ENCODE peak calls at places on chromosomes 11 and 22, in four cellular contexts. One of them, this sample, is unnamed.
A peak's percentile ranks its signal among the peaks of the same experiment; 100 is the strongest.

GRCh38 chr22:37553725-37554124 is 6.6 kb upstream of the CDC42EP1 start:
- DNase-seq in cardiac fibroblast: no peak
- DNase-seq in tibial nerve: no peak
- DNase-seq in PC-9: no peak
- DNase-seq in this sample: no peak

GRCh38 chr11:91932151-91932821 is 292.3 kb upstream of the FAT3 start:
- DNase-seq in cardiac fibroblast: no peak
- DNase-seq in tibial nerve: no peak
- DNase-seq in PC-9: no peak
- DNase-seq in this sample: no peak

GRCh38 chr22:40123387-40123786 is 54.3 kb upstream of the TNRC6B start:
- DNase-seq in cardiac fibroblast: peak; percentile 10
- DNase-seq in tibial nerve: no peak
- DNase-seq in PC-9: no peak
- DNase-seq in this sample: no peak

GRCh38 chr11:126538071-126538470 is 182.6 kb downstream of the ST3GAL4 start:
- DNase-seq in cardiac fibroblast: no peak
- DNase-seq in tibial nerve: no peak
- DNase-seq in PC-9: no peak
- DNase-seq in this sample: no peak

GRCh38 chr22:21707677-21708076 is 27.9 kb downstream of the YPEL1 start:
- DNase-seq in cardiac fibroblast: no peak
- DNase-seq in tibial nerve: no peak
- DNase-seq in PC-9: no peak
- DNase-seq in this sample: no peak

GRCh38 chr11:94885133-94885532 is 88.2 kb downstream of the CWC15 start:
- DNase-seq in cardiac fibroblast: no peak
- DNase-seq in tibial nerve: no peak
- DNase-seq in PC-9: peak; percentile 20
- DNase-seq in this sample: no peak

GRCh38 chr11:69711824-69712801 is 8.3 kb upstream of the FGF19 start:
- DNase-seq in cardiac fibroblast: no peak
- DNase-seq in tibial nerve: no peak
- DNase-seq in PC-9: no peak
- DNase-seq in this sample: no peak

GRCh38 chr11:106457727-106458126 is 380.3 kb downstream of the AASDHPPT start:
- DNase-seq in cardiac fibroblast: peak; percentile 83
- DNase-seq in tibial nerve: no peak
- DNase-seq in PC-9: no peak
- DNase-seq in this sample: no peak

GRCh38 chr11:65599955-65600246 is 4.3 kb upstream of the KCNK7 start:
- DNase-seq in cardiac fibroblast: no peak
- DNase-seq in tibial nerve: no peak
- DNase-seq in PC-9: no peak
- DNase-seq in this sample: no peak

GRCh38 chr11:1475841-1476240 is 10.7 kb downstream of the MOB2 start:
- DNase-seq in cardiac fibroblast: no peak
- DNase-seq in tibial nerve: no peak
- DNase-seq in PC-9: no peak
- DNase-seq in this sample: peak; percentile 5

GRCh38 chr11:2803186-2804057 is 82.2 kb downstream of the CDKN1C start:
- DNase-seq in cardiac fibroblast: no peak
- DNase-seq in tibial nerve: peak; percentile 11
- DNase-seq in PC-9: no peak
- DNase-seq in this sample: peak; percentile 43

GRCh38 chr11:120254788-120255518 is 15.0 kb downstream of the POU2F3 start:
- DNase-seq in cardiac fibroblast: no peak
- DNase-seq in tibial nerve: no peak
- DNase-seq in PC-9: no peak
- DNase-seq in this sample: no peak

GRCh38 chr22:50508897-50509296 is 873 bp downstream of the NCAPH2 start:
- DNase-seq in cardiac fibroblast: no peak
- DNase-seq in tibial nerve: no peak
- DNase-seq in PC-9: no peak
- DNase-seq in this sample: no peak

GRCh38 chr11:10607462-10607861 is 39.0 kb upstream of the LYVE1 start:
- DNase-seq in cardiac fibroblast: no peak
- DNase-seq in tibial nerve: no peak
- DNase-seq in PC-9: no peak
- DNase-seq in this sample: no peak

GRCh38 chr11:10770626-10771254 is 19.7 kb downstream of the CTR9 start:
- DNase-seq in cardiac fibroblast: peak; percentile 66
- DNase-seq in tibial nerve: no peak
- DNase-seq in PC-9: peak; percentile 27
- DNase-seq in this sample: no peak

GRCh38 chr22:40720538-40721256 is 41.4 kb downstream of the MCHR1 start:
- DNase-seq in cardiac fibroblast: peak; percentile 17
- DNase-seq in tibial nerve: no peak
- DNase-seq in PC-9: no peak
- DNase-seq in this sample: no peak

GRCh38 chr11:8228206-8228605 is 35.5 kb downstream of the LMO1 start:
- DNase-seq in cardiac fibroblast: no peak
- DNase-seq in tibial nerve: no peak
- DNase-seq in PC-9: no peak
- DNase-seq in this sample: no peak

GRCh38 chr11:123033895-123034294 is 28.0 kb downstream of the HSPA8 start:
- DNase-seq in cardiac fibroblast: peak; percentile 57
- DNase-seq in tibial nerve: no peak
- DNase-seq in PC-9: no peak
- DNase-seq in this sample: no peak

GRCh38 chr11:65809496-65809895 is 22.6 kb downstream of the OVOL1 start:
- DNase-seq in cardiac fibroblast: no peak
- DNase-seq in tibial nerve: no peak
- DNase-seq in PC-9: no peak
- DNase-seq in this sample: no peak

GRCh38 chr22:20017622-20017958 is 967 bp upstream of the ARVCF start:
- DNase-seq in cardiac fibroblast: no peak
- DNase-seq in tibial nerve: no peak
- DNase-seq in PC-9: no peak
- DNase-seq in this sample: no peak

GRCh38 chr22:20018001-20018400 is 1.4 kb upstream of the ARVCF start:
- DNase-seq in cardiac fibroblast: no peak
- DNase-seq in tibial nerve: no peak
- DNase-seq in PC-9: no peak
- DNase-seq in this sample: no peak

GRCh38 chr22:20015187-20015625 is 1.4 kb downstream of the ARVCF start:
- DNase-seq in cardiac fibroblast: no peak
- DNase-seq in tibial nerve: no peak
- DNase-seq in PC-9: no peak
- DNase-seq in this sample: no peak

GRCh38 chr22:20015971-20016733 is 471 bp downstream of the ARVCF start:
- DNase-seq in cardiac fibroblast: no peak
- DNase-seq in tibial nerve: no peak
- DNase-seq in PC-9: no peak
- DNase-seq in this sample: no peak

DNA sequence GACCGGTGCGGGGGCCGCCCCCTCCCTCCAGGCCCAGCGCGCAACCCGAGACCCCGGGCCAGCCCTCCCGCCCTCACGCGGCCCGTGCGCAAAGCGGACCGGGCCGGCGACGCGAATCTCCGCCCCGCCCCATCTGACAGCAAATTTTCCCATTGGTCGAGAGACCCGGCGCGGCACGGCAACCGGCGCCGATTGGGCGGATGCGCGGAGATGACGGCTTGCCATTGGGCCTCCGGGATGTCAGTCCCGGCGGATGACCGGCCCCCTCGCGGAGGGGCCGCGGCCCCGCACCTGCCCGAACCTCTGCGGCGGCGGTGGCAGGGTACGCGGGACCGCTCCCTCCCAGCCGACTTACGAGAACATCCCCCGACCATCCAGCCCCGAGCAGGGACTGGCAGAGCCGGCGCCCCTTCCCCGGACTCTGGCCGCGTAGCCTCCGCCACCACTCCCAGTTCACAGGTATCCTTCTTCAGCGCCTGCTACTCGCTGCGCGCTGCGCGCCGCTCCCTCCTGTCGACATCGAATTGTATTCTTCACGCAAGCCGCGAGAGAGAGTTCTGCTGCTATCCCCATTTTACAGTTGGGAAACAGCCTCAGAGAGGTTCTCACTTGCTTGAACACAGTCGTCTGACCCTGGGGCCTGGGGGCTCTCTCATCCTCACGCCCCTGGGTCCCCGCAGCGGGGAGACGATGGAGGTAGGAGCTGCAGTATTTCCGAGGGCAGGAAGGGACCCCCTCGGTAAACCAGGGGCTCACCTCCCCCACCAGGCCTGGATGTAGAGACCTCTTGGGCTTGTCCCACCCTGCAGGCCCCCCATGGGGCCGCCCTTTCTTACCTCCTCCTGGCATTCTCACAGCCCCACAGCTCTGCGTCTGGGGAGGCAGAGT is at the start of gene ARVCF:
- DNase-seq in cardiac fibroblast: peak; percentile 91
- DNase-seq in tibial nerve: peak; percentile 83
- DNase-seq in PC-9: peak; percentile 83
- DNase-seq in this sample: peak; percentile 87
- TF ChIP-seq CTCF in cardiac fibroblast: no peak
- TF ChIP-seq CTCF in tibial nerve: peak; percentile 22
- TF ChIP-seq CTCF in PC-9: no peak
- TF ChIP-seq CTCF in this sample: no peak

GRCh38 chr11:43278302-43278956 is 33.4 kb upstream of the API5 start:
- DNase-seq in cardiac fibroblast: peak; percentile 59
- DNase-seq in tibial nerve: no peak
- DNase-seq in PC-9: no peak
- DNase-seq in this sample: no peak
- TF ChIP-seq CTCF in cardiac fibroblast: peak; percentile 37
- TF ChIP-seq CTCF in tibial nerve: peak; percentile 21
- TF ChIP-seq CTCF in PC-9: peak; percentile 67
- TF ChIP-seq CTCF in this sample: no peak

GRCh38 chr11:13010737-13011342 is 1.7 kb downstream of the RASSF10 start:
- DNase-seq in cardiac fibroblast: no peak
- DNase-seq in tibial nerve: no peak
- DNase-seq in PC-9: no peak
- DNase-seq in this sample: no peak

GRCh38 chr11:13011366-13012036 is 2.4 kb downstream of the RASSF10 start:
- DNase-seq in cardiac fibroblast: no peak
- DNase-seq in tibial nerve: no peak
- DNase-seq in PC-9: no peak
- DNase-seq in this sample: no peak

GRCh38 chr11:13009476-13009920 is 382 bp downstream of the RASSF10 start:
- DNase-seq in cardiac fibroblast: peak; percentile 11
- DNase-seq in tibial nerve: no peak
- DNase-seq in PC-9: no peak
- DNase-seq in this sample: no peak

GRCh38 chr11:13008625-13009475 is at the start of gene RASSF10:
- DNase-seq in cardiac fibroblast: peak; percentile 5
- DNase-seq in tibial nerve: no peak
- DNase-seq in PC-9: peak; percentile 85
- DNase-seq in this sample: no peak

GRCh38 chr11:13009921-13010736 is 1.0 kb downstream of the RASSF10 start:
- DNase-seq in cardiac fibroblast: peak; percentile 20
- DNase-seq in tibial nerve: no peak
- DNase-seq in PC-9: peak; percentile 28
- DNase-seq in this sample: no peak
- TF ChIP-seq CTCF in cardiac fibroblast: no peak
- TF ChIP-seq CTCF in tibial nerve: no peak
- TF ChIP-seq CTCF in PC-9: no peak
- TF ChIP-seq CTCF in this sample: no peak

GRCh38 chr22:43535336-43535735 is 123.5 kb downstream of the MPPED1 start:
- DNase-seq in cardiac fibroblast: no peak
- DNase-seq in tibial nerve: no peak
- DNase-seq in PC-9: no peak
- DNase-seq in this sample: no peak

GRCh38 chr22:43539572-43540533 is 128.0 kb downstream of the MPPED1 start:
- DNase-seq in cardiac fibroblast: no peak
- DNase-seq in tibial nerve: no peak
- DNase-seq in PC-9: no peak
- DNase-seq in this sample: no peak

GRCh38 chr22:43535741-43536140 is 123.9 kb downstream of the MPPED1 start:
- DNase-seq in cardiac fibroblast: no peak
- DNase-seq in tibial nerve: no peak
- DNase-seq in PC-9: no peak
- DNase-seq in this sample: no peak

GRCh38 chr22:43534916-43535315 is 123.1 kb downstream of the MPPED1 start:
- DNase-seq in cardiac fibroblast: no peak
- DNase-seq in tibial nerve: no peak
- DNase-seq in PC-9: no peak
- DNase-seq in this sample: no peak

GRCh38 chr22:43537019-43537585 is 125.3 kb downstream of the MPPED1 start:
- DNase-seq in cardiac fibroblast: no peak
- DNase-seq in tibial nerve: no peak
- DNase-seq in PC-9: no peak
- DNase-seq in this sample: no peak
- TF ChIP-seq CTCF in cardiac fibroblast: no peak
- TF ChIP-seq CTCF in tibial nerve: no peak
- TF ChIP-seq CTCF in PC-9: no peak
- TF ChIP-seq CTCF in this sample: no peak

GRCh38 chr22:48880749-48881148 is 946.9 kb downstream of the BRD1 start:
- DNase-seq in cardiac fibroblast: no peak
- DNase-seq in tibial nerve: no peak
- DNase-seq in PC-9: no peak
- DNase-seq in this sample: no peak
- TF ChIP-seq CTCF in cardiac fibroblast: no peak
- TF ChIP-seq CTCF in tibial nerve: no peak
- TF ChIP-seq CTCF in PC-9: no peak
- TF ChIP-seq CTCF in this sample: no peak

DNA sequence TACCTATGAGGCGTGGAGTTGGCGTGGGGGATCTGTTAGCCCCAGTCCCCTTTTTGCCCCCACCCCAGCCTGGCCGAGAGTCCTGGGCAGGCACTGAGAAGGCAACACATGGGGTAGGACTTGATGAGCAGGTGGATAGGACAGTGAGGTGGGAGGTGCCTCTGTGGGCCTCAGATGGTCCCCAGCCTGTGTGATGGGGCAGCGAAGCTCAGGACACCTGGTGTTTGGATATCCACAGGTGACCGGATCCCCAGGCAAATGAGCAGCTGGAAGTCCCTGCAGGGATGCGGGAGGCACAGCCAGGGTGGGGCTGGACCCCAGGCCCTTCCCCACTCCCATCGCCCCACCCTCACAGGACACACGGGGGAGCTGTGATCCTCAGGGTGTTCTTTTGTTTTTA is 9.7 kb downstream of the FBLN1 start:
- DNase-seq in cardiac fibroblast: no peak
- DNase-seq in tibial nerve: no peak
- DNase-seq in PC-9: no peak
- DNase-seq in this sample: no peak
- TF ChIP-seq CTCF in cardiac fibroblast: no peak
- TF ChIP-seq CTCF in tibial nerve: no peak
- TF ChIP-seq CTCF in PC-9: no peak
- TF ChIP-seq CTCF in this sample: no peak